ENCODE peak calls at places on chromosomes 4 and X, in seven cellular contexts. One of them, this sample, is unnamed.

GRCh38 chr4:174714393-174715211 is 114.4 kb downstream of the GLRA3 start:
- DNase-seq in GM10248: peak
- DNase-seq in CD8-positive, alpha-beta T cell: no peak
- DNase-seq in astrocyte of the spinal cord: peak
- DNase-seq in activated CD8-positive, alpha-beta memory T cell treated with anti-CD3 and anti-CD28 coated beads for 1 hour: no peak
- DNase-seq in uterus: no peak
- DNase-seq in stimulated activated CD4-positive, alpha-beta T cell treated with anti-CD3 and anti-CD28 coated beads, Interleukin-1b, Interleukin-23, amount 100 ng/mL, for 24 hours: no peak
- DNase-seq in this sample: peak

GRCh38 chrX:143854006-143854405 is 29.9 kb upstream of the UBE2NL start:
- DNase-seq in GM10248: no peak
- DNase-seq in CD8-positive, alpha-beta T cell: no peak
- DNase-seq in astrocyte of the spinal cord: peak
- DNase-seq in activated CD8-positive, alpha-beta memory T cell treated with anti-CD3 and anti-CD28 coated beads for 1 hour: no peak
- DNase-seq in uterus: no peak
- DNase-seq in stimulated activated CD4-positive, alpha-beta T cell treated with anti-CD3 and anti-CD28 coated beads, Interleukin-1b, Interleukin-23, amount 100 ng/mL, for 24 hours: no peak
- DNase-seq in this sample: peak

GRCh38 chrX:13285229-13285628 is 34.6 kb downstream of the ATXN3L start:
- DNase-seq in GM10248: no peak
- DNase-seq in CD8-positive, alpha-beta T cell: no peak
- DNase-seq in astrocyte of the spinal cord: no peak
- DNase-seq in activated CD8-positive, alpha-beta memory T cell treated with anti-CD3 and anti-CD28 coated beads for 1 hour: no peak
- DNase-seq in uterus: no peak
- DNase-seq in stimulated activated CD4-positive, alpha-beta T cell treated with anti-CD3 and anti-CD28 coated beads, Interleukin-1b, Interleukin-23, amount 100 ng/mL, for 24 hours: no peak
- DNase-seq in this sample: no peak

GRCh38 chr4:22336822-22337221 is 179.0 kb downstream of the ADGRA3 start:
- DNase-seq in GM10248: no peak
- DNase-seq in CD8-positive, alpha-beta T cell: no peak
- DNase-seq in astrocyte of the spinal cord: no peak
- DNase-seq in activated CD8-positive, alpha-beta memory T cell treated with anti-CD3 and anti-CD28 coated beads for 1 hour: no peak
- DNase-seq in uterus: no peak
- DNase-seq in stimulated activated CD4-positive, alpha-beta T cell treated with anti-CD3 and anti-CD28 coated beads, Interleukin-1b, Interleukin-23, amount 100 ng/mL, for 24 hours: no peak
- DNase-seq in this sample: no peak

GRCh38 chr4:78768447-78769177 is 7.5 kb upstream of the BMP2K start:
- DNase-seq in GM10248: no peak
- DNase-seq in CD8-positive, alpha-beta T cell: no peak
- DNase-seq in astrocyte of the spinal cord: no peak
- DNase-seq in activated CD8-positive, alpha-beta memory T cell treated with anti-CD3 and anti-CD28 coated beads for 1 hour: no peak
- DNase-seq in uterus: no peak
- DNase-seq in stimulated activated CD4-positive, alpha-beta T cell treated with anti-CD3 and anti-CD28 coated beads, Interleukin-1b, Interleukin-23, amount 100 ng/mL, for 24 hours: no peak
- DNase-seq in this sample: no peak

GRCh38 chr4:145988628-145989027 is 50.0 kb upstream of the ZNF827 start:
- DNase-seq in GM10248: no peak
- DNase-seq in CD8-positive, alpha-beta T cell: no peak
- DNase-seq in astrocyte of the spinal cord: no peak
- DNase-seq in activated CD8-positive, alpha-beta memory T cell treated with anti-CD3 and anti-CD28 coated beads for 1 hour: no peak
- DNase-seq in uterus: no peak
- DNase-seq in stimulated activated CD4-positive, alpha-beta T cell treated with anti-CD3 and anti-CD28 coated beads, Interleukin-1b, Interleukin-23, amount 100 ng/mL, for 24 hours: no peak
- DNase-seq in this sample: no peak

GRCh38 chr4:189305500-189305899 is 635.2 kb upstream of the FRG1 start:
- DNase-seq in GM10248: no peak
- DNase-seq in CD8-positive, alpha-beta T cell: no peak
- DNase-seq in astrocyte of the spinal cord: no peak
- DNase-seq in activated CD8-positive, alpha-beta memory T cell treated with anti-CD3 and anti-CD28 coated beads for 1 hour: no peak
- DNase-seq in uterus: no peak
- DNase-seq in stimulated activated CD4-positive, alpha-beta T cell treated with anti-CD3 and anti-CD28 coated beads, Interleukin-1b, Interleukin-23, amount 100 ng/mL, for 24 hours: no peak
- DNase-seq in this sample: no peak

GRCh38 chr4:177380730-177381287 is 61.4 kb downstream of the AGA start:
- DNase-seq in GM10248: no peak
- DNase-seq in CD8-positive, alpha-beta T cell: no peak
- DNase-seq in astrocyte of the spinal cord: no peak
- DNase-seq in activated CD8-positive, alpha-beta memory T cell treated with anti-CD3 and anti-CD28 coated beads for 1 hour: no peak
- DNase-seq in uterus: no peak
- DNase-seq in stimulated activated CD4-positive, alpha-beta T cell treated with anti-CD3 and anti-CD28 coated beads, Interleukin-1b, Interleukin-23, amount 100 ng/mL, for 24 hours: no peak
- DNase-seq in this sample: no peak

GRCh38 chr4:160238790-160239189 is 1135.9 kb downstream of the RAPGEF2 start:
- DNase-seq in GM10248: no peak
- DNase-seq in CD8-positive, alpha-beta T cell: no peak
- DNase-seq in astrocyte of the spinal cord: peak
- DNase-seq in activated CD8-positive, alpha-beta memory T cell treated with anti-CD3 and anti-CD28 coated beads for 1 hour: no peak
- DNase-seq in uterus: no peak
- DNase-seq in stimulated activated CD4-positive, alpha-beta T cell treated with anti-CD3 and anti-CD28 coated beads, Interleukin-1b, Interleukin-23, amount 100 ng/mL, for 24 hours: no peak
- DNase-seq in this sample: no peak

GRCh38 chrX:72392042-72392441 is 86.3 kb upstream of the CITED1 start:
- DNase-seq in GM10248: no peak
- DNase-seq in CD8-positive, alpha-beta T cell: no peak
- DNase-seq in astrocyte of the spinal cord: no peak
- DNase-seq in activated CD8-positive, alpha-beta memory T cell treated with anti-CD3 and anti-CD28 coated beads for 1 hour: no peak
- DNase-seq in uterus: no peak
- DNase-seq in stimulated activated CD4-positive, alpha-beta T cell treated with anti-CD3 and anti-CD28 coated beads, Interleukin-1b, Interleukin-23, amount 100 ng/mL, for 24 hours: no peak
- DNase-seq in this sample: no peak

GRCh38 chr4:1764670-1765069 is 28.4 kb upstream of the FGFR3 start:
- DNase-seq in GM10248: no peak
- DNase-seq in CD8-positive, alpha-beta T cell: no peak
- DNase-seq in astrocyte of the spinal cord: no peak
- DNase-seq in activated CD8-positive, alpha-beta memory T cell treated with anti-CD3 and anti-CD28 coated beads for 1 hour: no peak
- DNase-seq in uterus: no peak
- DNase-seq in stimulated activated CD4-positive, alpha-beta T cell treated with anti-CD3 and anti-CD28 coated beads, Interleukin-1b, Interleukin-23, amount 100 ng/mL, for 24 hours: no peak
- DNase-seq in this sample: no peak

GRCh38 chrX:45497290-45497689 is 296.6 kb upstream of the DIPK2B start:
- DNase-seq in GM10248: no peak
- DNase-seq in CD8-positive, alpha-beta T cell: no peak
- DNase-seq in astrocyte of the spinal cord: no peak
- DNase-seq in activated CD8-positive, alpha-beta memory T cell treated with anti-CD3 and anti-CD28 coated beads for 1 hour: no peak
- DNase-seq in uterus: no peak
- DNase-seq in stimulated activated CD4-positive, alpha-beta T cell treated with anti-CD3 and anti-CD28 coated beads, Interleukin-1b, Interleukin-23, amount 100 ng/mL, for 24 hours: no peak
- DNase-seq in this sample: no peak

GRCh38 chr4:151569650-151570049 is 160.7 kb downstream of the FHIP1A start:
- DNase-seq in GM10248: no peak
- DNase-seq in CD8-positive, alpha-beta T cell: no peak
- DNase-seq in astrocyte of the spinal cord: no peak
- DNase-seq in activated CD8-positive, alpha-beta memory T cell treated with anti-CD3 and anti-CD28 coated beads for 1 hour: no peak
- DNase-seq in uterus: no peak
- DNase-seq in stimulated activated CD4-positive, alpha-beta T cell treated with anti-CD3 and anti-CD28 coated beads, Interleukin-1b, Interleukin-23, amount 100 ng/mL, for 24 hours: no peak
- DNase-seq in this sample: peak

GRCh38 chr4:8123389-8123788 is 35.2 kb downstream of the ABLIM2 start:
- DNase-seq in GM10248: no peak
- DNase-seq in CD8-positive, alpha-beta T cell: no peak
- DNase-seq in astrocyte of the spinal cord: no peak
- DNase-seq in activated CD8-positive, alpha-beta memory T cell treated with anti-CD3 and anti-CD28 coated beads for 1 hour: no peak
- DNase-seq in uterus: no peak
- DNase-seq in stimulated activated CD4-positive, alpha-beta T cell treated with anti-CD3 and anti-CD28 coated beads, Interleukin-1b, Interleukin-23, amount 100 ng/mL, for 24 hours: no peak
- DNase-seq in this sample: no peak

GRCh38 chr4:155552180-155552579 is 114.5 kb upstream of the GUCY1A1 start:
- DNase-seq in GM10248: no peak
- DNase-seq in CD8-positive, alpha-beta T cell: no peak
- DNase-seq in astrocyte of the spinal cord: peak
- DNase-seq in activated CD8-positive, alpha-beta memory T cell treated with anti-CD3 and anti-CD28 coated beads for 1 hour: no peak
- DNase-seq in uterus: no peak
- DNase-seq in stimulated activated CD4-positive, alpha-beta T cell treated with anti-CD3 and anti-CD28 coated beads, Interleukin-1b, Interleukin-23, amount 100 ng/mL, for 24 hours: no peak
- DNase-seq in this sample: no peak

GRCh38 chrX:102835504-102836146 is 101.4 kb upstream of the RAB40AL start:
- DNase-seq in GM10248: no peak
- DNase-seq in CD8-positive, alpha-beta T cell: no peak
- DNase-seq in astrocyte of the spinal cord: peak
- DNase-seq in activated CD8-positive, alpha-beta memory T cell treated with anti-CD3 and anti-CD28 coated beads for 1 hour: no peak
- DNase-seq in uterus: no peak
- DNase-seq in stimulated activated CD4-positive, alpha-beta T cell treated with anti-CD3 and anti-CD28 coated beads, Interleukin-1b, Interleukin-23, amount 100 ng/mL, for 24 hours: no peak
- DNase-seq in this sample: peak

GRCh38 chr4:17721496-17722360 is 59.7 kb downstream of the FAM184B start:
- DNase-seq in GM10248: no peak
- DNase-seq in CD8-positive, alpha-beta T cell: no peak
- DNase-seq in astrocyte of the spinal cord: peak
- DNase-seq in activated CD8-positive, alpha-beta memory T cell treated with anti-CD3 and anti-CD28 coated beads for 1 hour: no peak
- DNase-seq in uterus: no peak
- DNase-seq in stimulated activated CD4-positive, alpha-beta T cell treated with anti-CD3 and anti-CD28 coated beads, Interleukin-1b, Interleukin-23, amount 100 ng/mL, for 24 hours: no peak
- DNase-seq in this sample: no peak

GRCh38 chrX:64570204-64570603 is 175.0 kb upstream of the MTMR8 start:
- DNase-seq in GM10248: no peak
- DNase-seq in CD8-positive, alpha-beta T cell: no peak
- DNase-seq in astrocyte of the spinal cord: no peak
- DNase-seq in activated CD8-positive, alpha-beta memory T cell treated with anti-CD3 and anti-CD28 coated beads for 1 hour: no peak
- DNase-seq in uterus: no peak
- DNase-seq in stimulated activated CD4-positive, alpha-beta T cell treated with anti-CD3 and anti-CD28 coated beads, Interleukin-1b, Interleukin-23, amount 100 ng/mL, for 24 hours: no peak
- DNase-seq in this sample: no peak

This sample was measured in ACHN.